ENCODE peak calls at places on chromosome X, in four cellular contexts. One of them, this sample, is unnamed.

GRCh38 chrX:39730671-39731389 is 366.9 kb downstream of the BCOR start:
- DNase-seq in tibial artery: peak; percentile 92
- DNase-seq in colonic mucosa: peak; percentile 64
- DNase-seq in CD8-positive, alpha-beta T cell: peak; percentile 71
- DNase-seq in this sample: peak; percentile 71

GRCh38 chrX:79081895-79082512 is 62.5 kb upstream of the GPR174 start:
- DNase-seq in tibial artery: no peak
- DNase-seq in colonic mucosa: peak; percentile 19
- DNase-seq in CD8-positive, alpha-beta T cell: no peak
- DNase-seq in this sample: peak; percentile 51

GRCh38 chrX:102155806-102156179 is at the start of gene BEX5:
- DNase-seq in tibial artery: peak; percentile 65
- DNase-seq in colonic mucosa: peak; percentile 66
- DNase-seq in CD8-positive, alpha-beta T cell: peak; percentile 57
- DNase-seq in this sample: peak; percentile 80

GRCh38 chrX:118566359-118566758 is 70.7 kb downstream of the DOCK11 start:
- DNase-seq in tibial artery: no peak
- DNase-seq in colonic mucosa: no peak
- DNase-seq in CD8-positive, alpha-beta T cell: no peak
- DNase-seq in this sample: no peak

GRCh38 chrX:155148724-155149537 is 67.3 kb upstream of the VBP1 start:
- DNase-seq in tibial artery: no peak
- DNase-seq in colonic mucosa: peak; percentile 48
- DNase-seq in CD8-positive, alpha-beta T cell: no peak
- DNase-seq in this sample: peak; percentile 30

GRCh38 chrX:119541188-119541587 is 24.0 kb downstream of the STEEP1 start:
- DNase-seq in tibial artery: no peak
- DNase-seq in colonic mucosa: no peak
- DNase-seq in CD8-positive, alpha-beta T cell: no peak
- DNase-seq in this sample: no peak

GRCh38 chrX:31349515-31349914 is 277.7 kb upstream of the FTHL17 start:
- DNase-seq in tibial artery: no peak
- DNase-seq in colonic mucosa: no peak
- DNase-seq in CD8-positive, alpha-beta T cell: no peak
- DNase-seq in this sample: no peak

GRCh38 chrX:138191998-138192397 is 519.5 kb downstream of the FGF13 start:
- DNase-seq in tibial artery: no peak
- DNase-seq in colonic mucosa: no peak
- DNase-seq in CD8-positive, alpha-beta T cell: no peak
- DNase-seq in this sample: peak; percentile 64

GRCh38 chrX:136251042-136251991 is at the start of gene MAP7D3:
- DNase-seq in tibial artery: no peak
- DNase-seq in colonic mucosa: peak; percentile 57
- DNase-seq in CD8-positive, alpha-beta T cell: peak; percentile 78
- DNase-seq in this sample: peak; percentile 76

GRCh38 chrX:15404712-15405111 is 20.5 kb upstream of the VEGFD start:
- DNase-seq in tibial artery: peak; percentile 67
- DNase-seq in colonic mucosa: peak; percentile 20
- DNase-seq in CD8-positive, alpha-beta T cell: no peak
- DNase-seq in this sample: no peak

GRCh38 chrX:65866762-65867161 is 173.1 kb downstream of the VSIG4 start:
- DNase-seq in tibial artery: no peak
- DNase-seq in colonic mucosa: no peak
- DNase-seq in CD8-positive, alpha-beta T cell: no peak
- DNase-seq in this sample: no peak

GRCh38 chrX:508163-508562 is 121.5 kb upstream of the PPP2R3B start:
- DNase-seq in tibial artery: no peak
- DNase-seq in colonic mucosa: no peak
- DNase-seq in CD8-positive, alpha-beta T cell: no peak
- DNase-seq in this sample: no peak

GRCh38 chrX:68842351-68842750 is 13.5 kb downstream of the EFNB1 start:
- DNase-seq in tibial artery: no peak
- DNase-seq in colonic mucosa: peak; percentile 77
- DNase-seq in CD8-positive, alpha-beta T cell: no peak
- DNase-seq in this sample: no peak

GRCh38 chrX:9899640-9900075 is 67.5 kb upstream of the CLDN34 start:
- DNase-seq in tibial artery: no peak
- DNase-seq in colonic mucosa: no peak
- DNase-seq in CD8-positive, alpha-beta T cell: no peak
- DNase-seq in this sample: peak; percentile 74

GRCh38 chrX:2703991-2704369 is 12.9 kb downstream of the CD99 start:
- DNase-seq in tibial artery: no peak
- DNase-seq in colonic mucosa: peak; percentile 66
- DNase-seq in CD8-positive, alpha-beta T cell: no peak
- DNase-seq in this sample: no peak

GRCh38 chrX:107374831-107375230 is 74.6 kb upstream of the FRMPD3 start:
- DNase-seq in tibial artery: no peak
- DNase-seq in colonic mucosa: no peak
- DNase-seq in CD8-positive, alpha-beta T cell: no peak
- DNase-seq in this sample: no peak

GRCh38 chrX:17814557-17814956 is 46.5 kb downstream of the RAI2 start:
- DNase-seq in tibial artery: no peak
- DNase-seq in colonic mucosa: no peak
- DNase-seq in CD8-positive, alpha-beta T cell: no peak
- DNase-seq in this sample: peak; percentile 2

GRCh38 chrX:121871122-121871521 is 823.7 kb downstream of the GLUD2 start:
- DNase-seq in tibial artery: no peak
- DNase-seq in colonic mucosa: no peak
- DNase-seq in CD8-positive, alpha-beta T cell: no peak
- DNase-seq in this sample: no peak

GRCh38 chrX:323721-324628 is 5.4 kb upstream of the GTPBP6 start:
- DNase-seq in tibial artery: peak; percentile 63
- DNase-seq in colonic mucosa: no peak
- DNase-seq in CD8-positive, alpha-beta T cell: no peak
- DNase-seq in this sample: peak; percentile 74

GRCh38 chrX:99469439-99469838 is 940.6 kb downstream of the PCDH19 start:
- DNase-seq in tibial artery: no peak
- DNase-seq in colonic mucosa: no peak
- DNase-seq in CD8-positive, alpha-beta T cell: no peak
- DNase-seq in this sample: no peak

DNA sequence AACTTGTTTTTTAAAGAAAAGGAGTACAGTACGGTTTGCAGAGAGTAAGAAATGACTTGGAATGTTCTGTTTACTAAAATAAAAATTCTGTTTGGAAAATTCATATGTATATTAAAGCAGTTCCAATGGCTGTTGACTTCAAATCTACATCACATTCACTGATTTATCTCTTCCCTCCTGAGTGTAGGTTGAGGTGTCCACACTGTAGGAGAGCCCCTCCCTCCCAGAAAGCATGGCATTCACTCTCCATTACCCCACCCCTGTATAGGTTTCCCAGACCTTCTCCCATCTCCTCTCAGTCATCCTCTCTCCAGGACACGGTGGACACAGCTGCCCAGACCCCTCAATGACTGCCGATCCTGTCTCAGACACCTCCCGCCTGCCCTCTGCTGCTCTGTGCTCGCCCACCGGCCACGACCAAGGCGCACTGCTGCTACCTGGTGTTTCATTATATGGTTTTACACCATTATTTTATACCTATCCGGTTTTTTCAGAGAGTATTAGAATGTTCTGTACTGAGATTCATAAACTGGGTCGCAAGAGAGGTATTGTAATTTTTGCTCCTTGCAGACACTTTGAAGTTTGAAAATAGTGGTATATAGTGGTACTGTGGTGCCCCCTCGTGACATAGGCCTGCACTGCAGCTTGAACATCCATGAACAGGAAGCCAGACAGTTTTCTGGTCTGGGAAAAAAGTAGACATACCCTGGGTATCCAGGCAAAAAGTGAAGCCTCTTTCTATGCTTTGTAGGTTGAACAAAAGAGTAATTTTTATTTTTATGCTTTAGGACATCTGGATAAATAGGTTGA is 38.8 kb upstream of the BEX4 start:
- DNase-seq in tibial artery: peak; percentile 64
- DNase-seq in colonic mucosa: peak; percentile 62
- DNase-seq in CD8-positive, alpha-beta T cell: peak; percentile 53
- DNase-seq in this sample: peak; percentile 63
- H3K4me3 ChIP-seq in tibial artery: no peak overlapping the region
- H3K4me3 ChIP-seq in colonic mucosa: no peak overlapping the region
- H3K4me3 ChIP-seq in CD8-positive, alpha-beta T cell: no peak overlapping the region
- H3K4me3 ChIP-seq in this sample: no peak overlapping the region

DNA sequence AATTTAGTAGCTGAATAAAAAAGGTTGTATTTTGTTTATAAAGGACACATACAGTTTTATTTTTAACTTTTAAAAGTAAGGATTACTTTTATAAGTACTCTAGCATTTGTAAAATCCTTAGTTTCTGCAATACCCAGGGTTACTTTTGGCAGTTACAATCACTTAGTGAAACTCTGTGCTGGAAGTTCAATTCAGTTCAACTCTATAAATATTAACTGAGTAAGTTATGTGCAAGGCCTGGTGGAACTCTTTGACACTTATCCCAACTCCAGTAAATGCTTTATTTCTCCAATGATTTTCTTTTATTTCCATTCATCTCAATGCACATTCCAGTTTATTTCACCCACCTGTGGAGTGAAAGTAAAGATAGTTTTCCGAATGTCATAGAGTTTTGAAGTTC is 63.3 kb upstream of the HDAC8 start:
- DNase-seq in tibial artery: no peak
- DNase-seq in colonic mucosa: no peak
- DNase-seq in CD8-positive, alpha-beta T cell: no peak
- DNase-seq in this sample: no peak
- TF ChIP-seq CTCF in tibial artery: no peak
- TF ChIP-seq CTCF in colonic mucosa: no peak
- TF ChIP-seq CTCF in CD8-positive, alpha-beta T cell: no peak
- TF ChIP-seq CTCF in this sample: no peak

DNA sequence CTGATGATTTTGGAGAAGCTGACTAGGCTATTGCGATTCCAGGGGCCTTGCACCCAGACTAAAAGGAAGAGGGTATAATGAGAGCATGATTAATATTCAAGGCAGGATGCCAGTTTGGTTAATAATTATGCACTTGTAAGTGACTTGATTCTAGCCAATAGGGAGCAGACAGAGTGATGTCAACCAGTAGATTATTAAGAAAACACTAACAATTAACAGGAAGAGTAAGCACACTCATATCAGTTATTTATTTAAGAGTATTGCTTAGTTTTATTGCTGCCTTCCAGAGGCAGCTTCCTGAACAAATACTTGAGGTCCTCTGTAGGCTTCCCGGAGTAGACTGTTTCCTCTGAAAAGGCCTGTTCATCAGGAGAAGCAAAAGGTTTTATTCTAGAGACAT is 129.2 kb upstream of the AFF2 start:
- DNase-seq in tibial artery: no peak
- DNase-seq in colonic mucosa: no peak
- DNase-seq in CD8-positive, alpha-beta T cell: no peak
- DNase-seq in this sample: no peak
- H3K4me1 ChIP-seq in tibial artery: no peaks in the 10 kb centered on the region
- H3K4me1 ChIP-seq in colonic mucosa: no peaks in the 10 kb centered on the region
- H3K4me1 ChIP-seq in CD8-positive, alpha-beta T cell: no peaks in the 10 kb centered on the region
- H3K4me1 ChIP-seq in this sample: peaks cover 16% of the 10 kb centered on the region

GRCh38 chrX:25012793-25013592 is 2.8 kb downstream of the ARX start:
- DNase-seq in tibial artery: no peak
- DNase-seq in colonic mucosa: no peak
- DNase-seq in CD8-positive, alpha-beta T cell: no peak
- DNase-seq in this sample: no peak
- H3K4me3 ChIP-seq in tibial artery: no peak overlapping the region
- H3K4me3 ChIP-seq in colonic mucosa: peak overlapping the region; percentile 15
- H3K4me3 ChIP-seq in CD8-positive, alpha-beta T cell: no peak overlapping the region
- H3K4me3 ChIP-seq in this sample: peak overlapping the region; percentile 12

GRCh38 chrX:13750204-13750603 is 15.7 kb downstream of the OFD1 start:
- DNase-seq in tibial artery: no peak
- DNase-seq in colonic mucosa: no peak
- DNase-seq in CD8-positive, alpha-beta T cell: no peak
- DNase-seq in this sample: peak; percentile 51
- TF ChIP-seq CTCF in tibial artery: peak; percentile 57
- TF ChIP-seq CTCF in colonic mucosa: peak; percentile 40
- TF ChIP-seq CTCF in CD8-positive, alpha-beta T cell: peak; percentile 37
- TF ChIP-seq CTCF in this sample: peak; percentile 50

DNA sequence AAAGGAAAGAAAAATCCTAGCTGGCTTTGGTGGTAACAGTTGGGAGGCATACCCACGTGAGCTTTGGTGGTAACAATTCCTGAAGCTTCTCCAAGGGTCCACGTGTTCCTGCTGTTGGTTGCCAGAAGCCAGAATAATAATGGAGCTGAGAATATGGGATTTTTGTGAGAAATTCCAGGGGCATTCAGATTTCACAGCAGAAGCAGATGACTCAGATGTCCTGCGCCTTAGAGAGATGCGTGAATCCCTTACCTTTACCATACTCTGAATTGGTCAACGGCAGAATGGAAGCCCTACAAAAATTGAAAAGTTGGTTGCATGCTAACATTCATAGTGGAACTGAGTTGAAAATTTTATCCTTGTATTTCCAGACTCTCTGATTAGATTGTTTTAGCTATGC is 28.8 kb downstream of the PHEX start:
- DNase-seq in tibial artery: no peak
- DNase-seq in colonic mucosa: no peak
- DNase-seq in CD8-positive, alpha-beta T cell: no peak
- DNase-seq in this sample: no peak
- H3K4me1 ChIP-seq in tibial artery: no peaks in the 10 kb centered on the region
- H3K4me1 ChIP-seq in colonic mucosa: no peaks in the 10 kb centered on the region
- H3K4me1 ChIP-seq in CD8-positive, alpha-beta T cell: no peaks in the 10 kb centered on the region
- H3K4me1 ChIP-seq in this sample: peaks cover 11% of the 10 kb centered on the region

GRCh38 chrX:153689654-153690465 is 2.1 kb downstream of the SLC6A8 start:
- DNase-seq in tibial artery: no peak
- DNase-seq in colonic mucosa: no peak
- DNase-seq in CD8-positive, alpha-beta T cell: no peak
- DNase-seq in this sample: no peak
- H3K4me3 ChIP-seq in tibial artery: peak overlapping the region; percentile 60
- H3K4me3 ChIP-seq in colonic mucosa: peak overlapping the region; percentile 30
- H3K4me3 ChIP-seq in CD8-positive, alpha-beta T cell: no peak overlapping the region
- H3K4me3 ChIP-seq in this sample: peak overlapping the region; percentile 51

This sample was measured in cardiac muscle cell.